ENCODE peak calls at places on chromosomes 13 and 19, in five cellular contexts. One of them, this sample, is unnamed.

GRCh38 chr13:36552334-36552733 is 120.0 kb downstream of the CCNA1 start:
- DNase-seq in EH: no peak
- DNase-seq in stimulated activated CD4-positive, alpha-beta T cell treated with anti-CD3 and anti-CD28 coated beads, Interleukin-1b, Interleukin-23, amount 100 ng/mL, for 1 hour: no peak
- DNase-seq in lung microvascular endothelial cell: no peak
- DNase-seq in thoracic aorta: no peak
- DNase-seq in this sample: no peak

GRCh38 chr13:74202129-74202528 is 67.9 kb upstream of the KLF12 start:
- DNase-seq in stimulated activated CD4-positive, alpha-beta T cell treated with anti-CD3 and anti-CD28 coated beads, Interleukin-1b, Interleukin-23, amount 100 ng/mL, for 1 hour: no peak
- DNase-seq in EH: peak
- DNase-seq in lung microvascular endothelial cell: no peak
- DNase-seq in thoracic aorta: no peak
- DNase-seq in this sample: no peak

GRCh38 chr19:604355-604754 is 14.7 kb downstream of the HCN2 start:
- DNase-seq in stimulated activated CD4-positive, alpha-beta T cell treated with anti-CD3 and anti-CD28 coated beads, Interleukin-1b, Interleukin-23, amount 100 ng/mL, for 1 hour: no peak
- DNase-seq in lung microvascular endothelial cell: no peak
- DNase-seq in EH: no peak
- DNase-seq in thoracic aorta: no peak
- DNase-seq in this sample: no peak

GRCh38 chr13:64276232-64276631 is 2860.6 kb upstream of the PCDH20 start:
- DNase-seq in EH: peak
- DNase-seq in lung microvascular endothelial cell: no peak
- DNase-seq in thoracic aorta: no peak
- DNase-seq in stimulated activated CD4-positive, alpha-beta T cell treated with anti-CD3 and anti-CD28 coated beads, Interleukin-1b, Interleukin-23, amount 100 ng/mL, for 1 hour: no peak
- DNase-seq in this sample: no peak

GRCh38 chr19:19740755-19741154 is 7.8 kb upstream of the ZNF14 start:
- DNase-seq in thoracic aorta: no peak
- DNase-seq in stimulated activated CD4-positive, alpha-beta T cell treated with anti-CD3 and anti-CD28 coated beads, Interleukin-1b, Interleukin-23, amount 100 ng/mL, for 1 hour: no peak
- DNase-seq in EH: no peak
- DNase-seq in lung microvascular endothelial cell: no peak
- DNase-seq in this sample: no peak

GRCh38 chr19:13051581-13052165 is 51.0 kb downstream of the LYL1 start:
- DNase-seq in EH: peak
- DNase-seq in stimulated activated CD4-positive, alpha-beta T cell treated with anti-CD3 and anti-CD28 coated beads, Interleukin-1b, Interleukin-23, amount 100 ng/mL, for 1 hour: no peak
- DNase-seq in lung microvascular endothelial cell: no peak
- DNase-seq in thoracic aorta: no peak
- DNase-seq in this sample: peak

GRCh38 chr13:52070929-52071523 is 46.5 kb downstream of the UTP14C start:
- DNase-seq in thoracic aorta: no peak
- DNase-seq in EH: peak
- DNase-seq in stimulated activated CD4-positive, alpha-beta T cell treated with anti-CD3 and anti-CD28 coated beads, Interleukin-1b, Interleukin-23, amount 100 ng/mL, for 1 hour: no peak
- DNase-seq in lung microvascular endothelial cell: peak
- DNase-seq in this sample: no peak

GRCh38 chr19:8255426-8256125 is 46.4 kb downstream of the CERS4 start:
- DNase-seq in stimulated activated CD4-positive, alpha-beta T cell treated with anti-CD3 and anti-CD28 coated beads, Interleukin-1b, Interleukin-23, amount 100 ng/mL, for 1 hour: no peak
- DNase-seq in EH: no peak
- DNase-seq in lung microvascular endothelial cell: no peak
- DNase-seq in thoracic aorta: no peak
- DNase-seq in this sample: no peak

GRCh38 chr13:105436946-105437345 is 1098.5 kb downstream of the EFNB2 start:
- DNase-seq in stimulated activated CD4-positive, alpha-beta T cell treated with anti-CD3 and anti-CD28 coated beads, Interleukin-1b, Interleukin-23, amount 100 ng/mL, for 1 hour: no peak
- DNase-seq in EH: no peak
- DNase-seq in lung microvascular endothelial cell: no peak
- DNase-seq in thoracic aorta: no peak
- DNase-seq in this sample: no peak

GRCh38 chr13:113421673-113422270 is 31.5 kb downstream of the ADPRHL1 start:
- DNase-seq in stimulated activated CD4-positive, alpha-beta T cell treated with anti-CD3 and anti-CD28 coated beads, Interleukin-1b, Interleukin-23, amount 100 ng/mL, for 1 hour: no peak
- DNase-seq in lung microvascular endothelial cell: no peak
- DNase-seq in EH: peak
- DNase-seq in thoracic aorta: no peak
- DNase-seq in this sample: no peak

GRCh38 chr19:38736413-38737280 is 7.6 kb downstream of the CAPN12 start:
- DNase-seq in EH: peak
- DNase-seq in stimulated activated CD4-positive, alpha-beta T cell treated with anti-CD3 and anti-CD28 coated beads, Interleukin-1b, Interleukin-23, amount 100 ng/mL, for 1 hour: peak
- DNase-seq in lung microvascular endothelial cell: no peak
- DNase-seq in thoracic aorta: no peak
- DNase-seq in this sample: peak

GRCh38 chr13:110925023-110925608 is 10.2 kb upstream of the ANKRD10 start:
- DNase-seq in thoracic aorta: no peak
- DNase-seq in EH: peak
- DNase-seq in stimulated activated CD4-positive, alpha-beta T cell treated with anti-CD3 and anti-CD28 coated beads, Interleukin-1b, Interleukin-23, amount 100 ng/mL, for 1 hour: no peak
- DNase-seq in lung microvascular endothelial cell: peak
- DNase-seq in this sample: no peak

GRCh38 chr19:1247747-1248453 is 483 bp upstream of the MIDN start:
- DNase-seq in stimulated activated CD4-positive, alpha-beta T cell treated with anti-CD3 and anti-CD28 coated beads, Interleukin-1b, Interleukin-23, amount 100 ng/mL, for 1 hour: no peak
- DNase-seq in lung microvascular endothelial cell: peak
- DNase-seq in EH: peak
- DNase-seq in thoracic aorta: no peak
- DNase-seq in this sample: no peak

GRCh38 chr13:31967155-31967554 is 64.4 kb upstream of the FRY start:
- DNase-seq in thoracic aorta: no peak
- DNase-seq in lung microvascular endothelial cell: no peak
- DNase-seq in stimulated activated CD4-positive, alpha-beta T cell treated with anti-CD3 and anti-CD28 coated beads, Interleukin-1b, Interleukin-23, amount 100 ng/mL, for 1 hour: no peak
- DNase-seq in EH: no peak
- DNase-seq in this sample: no peak

GRCh38 chr13:102091231-102091630 is 310.6 kb downstream of the FGF14 start:
- DNase-seq in lung microvascular endothelial cell: no peak
- DNase-seq in EH: peak
- DNase-seq in stimulated activated CD4-positive, alpha-beta T cell treated with anti-CD3 and anti-CD28 coated beads, Interleukin-1b, Interleukin-23, amount 100 ng/mL, for 1 hour: no peak
- DNase-seq in thoracic aorta: no peak
- DNase-seq in this sample: no peak

GRCh38 chr13:26007261-26007765 is 44.5 kb downstream of the SHISA2 start:
- DNase-seq in EH: no peak
- DNase-seq in thoracic aorta: no peak
- DNase-seq in lung microvascular endothelial cell: no peak
- DNase-seq in stimulated activated CD4-positive, alpha-beta T cell treated with anti-CD3 and anti-CD28 coated beads, Interleukin-1b, Interleukin-23, amount 100 ng/mL, for 1 hour: no peak
- DNase-seq in this sample: no peak

GRCh38 chr19:39645800-39646411 is 9.8 kb upstream of the LGALS16 start:
- DNase-seq in EH: peak
- DNase-seq in lung microvascular endothelial cell: peak
- DNase-seq in thoracic aorta: no peak
- DNase-seq in stimulated activated CD4-positive, alpha-beta T cell treated with anti-CD3 and anti-CD28 coated beads, Interleukin-1b, Interleukin-23, amount 100 ng/mL, for 1 hour: no peak
- DNase-seq in this sample: no peak

GRCh38 chr13:80753951-80754350 is 413.0 kb upstream of the SPRY2 start:
- DNase-seq in stimulated activated CD4-positive, alpha-beta T cell treated with anti-CD3 and anti-CD28 coated beads, Interleukin-1b, Interleukin-23, amount 100 ng/mL, for 1 hour: no peak
- DNase-seq in EH: no peak
- DNase-seq in lung microvascular endothelial cell: no peak
- DNase-seq in thoracic aorta: no peak
- DNase-seq in this sample: no peak

GRCh38 chr13:97116754-97117153 is 105.4 kb upstream of the MBNL2 start:
- DNase-seq in thoracic aorta: no peak
- DNase-seq in EH: peak
- DNase-seq in stimulated activated CD4-positive, alpha-beta T cell treated with anti-CD3 and anti-CD28 coated beads, Interleukin-1b, Interleukin-23, amount 100 ng/mL, for 1 hour: no peak
- DNase-seq in lung microvascular endothelial cell: peak
- DNase-seq in this sample: no peak

This sample was measured in breast epithelium.